ENCODE peak calls at places on chromosomes 16 and 17, in seven cellular contexts. S is astrocyte of the spinal cord, X is sigmoid colon, O is mammary epithelial cell, T is psoas muscle, R is Peyer's patch, U is tibial artery. H is an unnamed sample.
A peak's percentile ranks its signal among the peaks of the same experiment; 100 is the strongest.

GRCh38 chr16:78133919-78134318 is 34.5 kb downstream of the WWOX start:
- DNase-seq in U (no peak), S (no peak), T (no peak), X (no peak), R (no peak), O (no peak), H (no peak)

GRCh38 chr16:19166500-19166899 is 1.5 kb upstream of the SYT17 start:
- DNase-seq in R (no peak), S (no peak), O (no peak), T (no peak), X (no peak), U (no peak), H (no peak)

GRCh38 chr17:71084219-71084618 is 914.9 kb downstream of the KCNJ2 start:
- DNase-seq in X (no peak), U (no peak), O (peak; percentile 35), R (no peak), T (no peak), S (peak; percentile 9), H (peak; percentile 45)

GRCh38 chr17:66313995-66314659 is 11.7 kb downstream of the PRKCA start:
- DNase-seq in U (no peak), T (no peak), S (no peak), O (no peak), R (no peak), X (no peak), H (no peak)

GRCh38 chr16:88349153-88349902 is 33.4 kb upstream of the ZNF469 start:
- DNase-seq in O (no peak), R (no peak), X (peak; percentile 47), S (no peak), U (no peak), T (no peak), H (no peak)

GRCh38 chr17:58110012-58110411 is 26.8 kb downstream of the DYNLL2 start:
- DNase-seq in T (no peak), R (no peak), U (no peak), O (no peak), X (no peak), S (no peak), H (no peak)

GRCh38 chr16:75044800-75045361 is 46.1 kb downstream of the ZNRF1 start:
- DNase-seq in T (peak; percentile 25), O (no peak), U (peak; percentile 76), S (peak; percentile 22), R (no peak), X (peak; percentile 77), H (peak; percentile 61)

GRCh38 chr16:6932871-6933390 is 399.7 kb upstream of the RBFOX1 start:
- DNase-seq in S (no peak), X (no peak), U (no peak), T (no peak), R (no peak), O (no peak), H (no peak)

GRCh38 chr16:89243664-89244063 is 26.2 kb downstream of the ZNF778 start:
- DNase-seq in R (no peak), O (no peak), S (no peak), U (no peak), T (no peak), X (no peak), H (no peak)

GRCh38 chr17:57493625-57494024 is 237.3 kb downstream of the MSI2 start:
- DNase-seq in X (no peak), R (no peak), O (no peak), S (no peak), U (no peak), T (no peak), H (no peak)

GRCh38 chr17:2502911-2503580 is 8.6 kb downstream of the METTL16 start:
- DNase-seq in T (no peak), S (no peak), X (no peak), O (no peak), U (no peak), R (no peak), H (no peak)

GRCh38 chr17:4587803-4588202 is 3.5 kb downstream of the SMTNL2 start:
- DNase-seq in R (no peak), T (no peak), X (no peak), O (no peak), U (no peak), S (no peak), H (no peak)

GRCh38 chr17:69508814-69509213 is 94.3 kb downstream of the MAP2K6 start:
- DNase-seq in X (no peak), T (no peak), O (no peak), R (no peak), S (no peak), U (no peak), H (no peak)

GRCh38 chr17:4566785-4567184 is 6.4 kb upstream of the GGT6 start:
- DNase-seq in R (no peak), T (no peak), S (peak; percentile 32), X (no peak), O (peak; percentile 45), U (no peak), H (peak; percentile 65)

GRCh38 chr16:68272501-68273209 is 8.3 kb downstream of the SLC7A6 start:
- DNase-seq in X (no peak), O (no peak), S (no peak), T (no peak), R (no peak), U (no peak), H (no peak)

GRCh38 chr16:9116141-9116540 is 24.7 kb downstream of the HAPSTR1 start:
- DNase-seq in S (no peak), X (no peak), T (no peak), O (no peak), R (no peak), U (no peak), H (no peak)

GRCh38 chr16:81558077-81558443 is 113.5 kb downstream of the CMIP start:
- DNase-seq in T (no peak), U (no peak), R (no peak), S (no peak), O (no peak), X (no peak), H (no peak)

GRCh38 chr16:8931864-8932263 is 31.8 kb downstream of the USP7 start:
- DNase-seq in S (peak; percentile 58), X (no peak), O (peak; percentile 24), T (peak; percentile 55), U (no peak), R (no peak), H (peak; percentile 75)

GRCh38 chr16:2866422-2866821 is 8.5 kb upstream of the PRSS22 start:
- DNase-seq in S (no peak), O (no peak), T (no peak), X (no peak), R (no peak), U (peak; percentile 31), H (no peak)

GRCh38 chr17:77465358-77466041 is 324.7 kb downstream of the SEC14L1 start:
- DNase-seq in S (peak; percentile 75), X (peak; percentile 84), U (peak; percentile 80), R (no peak), T (peak; percentile 53), O (no peak), H (peak; percentile 79)

GRCh38 chr16:9813665-9814064 is 368.6 kb downstream of the GRIN2A start:
- DNase-seq in X (no peak), T (no peak), S (no peak), R (no peak), U (no peak), O (no peak), H (no peak)

GRCh38 chr17:59827721-59828477 is 64.8 kb downstream of the TUBD1 start:
- DNase-seq in X (no peak), U (no peak), O (no peak), R (no peak), S (peak; percentile 22), T (no peak), H (no peak)

DNA sequence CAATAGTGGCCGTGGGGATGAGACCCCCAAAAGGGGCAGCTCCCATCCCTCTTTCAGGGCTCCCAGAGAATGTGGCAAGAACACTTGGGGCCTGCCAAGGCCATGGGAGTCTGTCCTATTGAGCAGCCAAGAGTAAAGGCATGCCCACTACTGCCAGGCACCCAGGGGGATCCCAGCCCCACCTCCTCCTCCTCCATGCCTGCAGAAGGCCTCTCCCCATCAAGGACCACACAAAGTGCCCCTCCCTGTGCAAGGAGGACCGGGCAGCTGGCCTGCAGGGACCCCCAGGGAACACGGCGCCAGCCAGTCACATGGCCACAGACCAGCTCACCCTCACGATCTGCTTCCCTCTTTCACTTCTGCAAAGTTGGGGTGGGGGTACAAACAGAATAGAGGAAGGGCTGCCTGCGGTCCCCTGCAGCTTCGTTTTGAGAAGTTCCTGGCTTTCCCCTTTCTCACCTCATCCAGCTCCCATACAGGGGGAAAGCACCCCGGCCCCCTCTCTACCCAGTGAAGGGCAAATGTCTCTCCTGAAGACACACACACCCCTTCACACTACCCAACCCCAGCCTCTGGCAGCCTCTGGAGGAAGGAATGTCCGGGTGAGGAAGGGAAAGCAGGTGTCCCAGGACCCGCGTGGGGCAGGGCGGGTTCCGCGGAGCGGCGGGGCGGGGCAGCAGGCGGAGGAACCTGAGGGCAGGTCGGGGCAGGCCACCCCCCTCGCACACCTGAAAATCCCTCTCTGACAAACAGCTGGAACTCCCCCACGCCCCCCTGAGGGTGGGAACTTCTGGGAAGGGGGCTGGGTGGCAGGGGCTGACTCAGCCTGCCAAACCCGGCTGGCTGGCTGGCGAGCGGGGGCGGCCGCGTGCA is 2.0 kb downstream of the PPP1R9B start:
- DNase-seq in X (no peak), O (peak; percentile 90), T (peak; percentile 57), S (no peak), U (peak; percentile 90), R (peak; percentile 87), H (peak; percentile 37)
- TF ChIP-seq CTCF in X (peak; percentile 27), O (peak; percentile 55), T (no peak), S (peak; percentile 27), U (peak; percentile 19), R (peak; percentile 31), H (no peak)

GRCh38 chr16:12095275-12096161 is 119.0 kb downstream of the SNX29 start:
- DNase-seq in S (peak; percentile 66), T (peak; percentile 72), R (peak; percentile 76), O (peak; percentile 10), U (peak; percentile 75), X (peak; percentile 83), H (peak; percentile 77)
- H3K4me3 ChIP-seq in S (no peak overlapping the region), T (peak overlapping the region; percentile 43), R (peak overlapping the region; percentile 15), O (no peak overlapping the region), U (peak overlapping the region; percentile 9), X (peak overlapping the region; percentile 11), H (no peak overlapping the region)

GRCh38 chr17:68327823-68328557 is 36.7 kb downstream of the ARSG start:
- DNase-seq in O (no peak), X (no peak), U (no peak), S (no peak), T (no peak), R (no peak), H (no peak)
- TF ChIP-seq CTCF in O (no peak), X (no peak), U (no peak), S (no peak), T (no peak), R (no peak), H (no peak)

DNA sequence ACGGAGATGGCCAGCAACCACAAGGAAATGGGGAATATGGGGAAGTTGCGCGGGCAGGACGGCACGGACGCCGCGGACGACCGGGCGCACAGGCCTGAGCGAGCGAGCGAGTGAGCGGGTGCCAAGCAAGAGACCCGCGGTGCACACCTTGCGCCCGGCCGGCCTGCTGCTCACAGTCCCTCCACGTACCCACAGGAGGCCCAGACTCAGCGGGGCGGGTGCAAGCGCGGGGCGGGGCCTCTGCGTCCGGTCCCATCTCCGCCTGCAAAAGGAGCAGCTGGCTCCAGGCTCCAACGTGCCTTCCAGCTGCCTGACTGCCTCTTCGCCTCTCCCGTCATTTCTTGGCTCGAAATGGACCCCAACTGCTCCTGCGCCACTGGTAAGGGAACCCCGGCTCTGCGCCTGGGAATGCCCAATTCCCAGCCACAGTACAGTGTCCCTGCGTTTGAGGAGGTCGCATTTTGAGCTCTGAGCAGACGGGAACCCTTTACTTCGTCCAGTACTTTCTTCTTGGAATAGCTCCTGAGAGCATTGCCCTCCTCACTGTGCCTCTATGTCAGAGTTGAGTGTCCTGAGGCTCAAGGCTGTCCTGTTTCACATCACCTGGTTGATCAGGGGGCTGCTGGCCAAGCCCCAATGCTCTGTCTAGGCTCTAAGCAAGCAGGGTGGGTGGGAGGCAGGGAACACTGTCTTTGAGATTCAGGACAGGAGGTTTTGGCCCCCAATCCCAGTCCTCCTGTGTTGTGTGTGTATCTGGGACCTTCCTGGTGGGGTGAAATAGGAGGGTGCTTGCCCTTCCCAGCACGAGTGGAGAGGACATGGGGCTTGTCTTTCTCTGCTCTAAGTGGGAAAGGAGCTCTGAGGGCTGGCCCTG is 8.1 kb upstream of the MT1E start:
- DNase-seq in S (peak; percentile 62), T (peak; percentile 89), X (peak; percentile 92), O (peak; percentile 54), U (peak; percentile 94), R (peak; percentile 86), H (peak; percentile 78)
- H3K4me3 ChIP-seq in S (peak overlapping the region; percentile 8), T (peak overlapping the region; percentile 64), X (peak overlapping the region; percentile 38), O (no peak overlapping the region), U (peak overlapping the region; percentile 46), R (peak overlapping the region; percentile 49), H (peak overlapping the region; percentile 60)